ENCODE peak calls at places on chromosomes 3 and 15, in seven cellular contexts. G is IMR-90, U is neuronal stem cell, E is mesendoderm, Q is H1, T is trophoblast cell, R is mesenchymal stem cell. Z is an unnamed sample.

GRCh38 chr3:64188810-64189560 is 36.3 kb downstream of the PRICKLE2 start:
- DNase-seq in R (peak), U (no peak), T (peak), G (peak), E (peak), Q (no peak), Z (no peak)

GRCh38 chr3:125150525-125151436 is 61.8 kb downstream of the SLC12A8 start:
- DNase-seq in U (no peak), R (no peak), G (peak), E (peak), T (peak), Q (no peak), Z (peak)

GRCh38 chr3:124532071-124532470 is 198.2 kb upstream of the UMPS start:
- DNase-seq in T (no peak), G (peak), U (no peak), E (no peak), R (no peak), Q (no peak), Z (no peak)

GRCh38 chr15:79067969-79068368 is 22.6 kb downstream of the RASGRF1 start:
- DNase-seq in R (no peak), G (no peak), Q (no peak), T (no peak), U (no peak), E (no peak), Z (no peak)

GRCh38 chr3:129314757-129315385 is 36.2 kb downstream of the HMCES start:
- DNase-seq in Q (peak), E (peak), U (peak), T (peak), R (peak), G (peak), Z (peak)

GRCh38 chr3:183500349-183500748 is 55.2 kb downstream of the KLHL6 start:
- DNase-seq in E (no peak), G (no peak), T (no peak), R (no peak), U (no peak), Q (no peak), Z (no peak)

GRCh38 chr3:38497026-38497425 is 886 bp downstream of the EXOG start:
- DNase-seq in E (peak), Q (no peak), T (no peak), R (peak), U (no peak), G (peak), Z (no peak)

GRCh38 chr15:64651573-64652260 is 123.7 kb downstream of the RBPMS2 start:
- DNase-seq in E (peak), G (peak), Q (peak), U (no peak), R (peak), T (peak), Z (peak)

GRCh38 chr3:39965461-39965860 is 156.1 kb downstream of the MYRIP start:
- DNase-seq in U (no peak), Q (no peak), T (no peak), E (peak), G (no peak), R (no peak), Z (no peak)

GRCh38 chr15:83205725-83206324 is 1.8 kb downstream of the HDGFL3 start:
- DNase-seq in U (no peak), Q (no peak), G (peak), T (no peak), E (no peak), R (peak), Z (no peak)

GRCh38 chr3:45992820-45993219 is 2.8 kb downstream of the FYCO1 start:
- DNase-seq in U (no peak), Q (no peak), G (peak), T (no peak), E (peak), R (peak), Z (no peak)

GRCh38 chr15:72197460-72198409 is at the start of gene GRAMD2A:
- DNase-seq in Q (peak), E (peak), R (peak), G (no peak), U (no peak), T (peak), Z (peak)

GRCh38 chr3:38039899-38040261 is 872 bp downstream of the DLEC1 start:
- DNase-seq in R (peak), Q (no peak), U (no peak), E (peak), G (peak), T (peak), Z (peak)

GRCh38 chr3:99620077-99620476 is 18.3 kb upstream of the COL8A1 start:
- DNase-seq in U (no peak), T (peak), E (peak), Q (no peak), G (no peak), R (no peak), Z (no peak)

GRCh38 chr3:156483426-156483825 is 71.5 kb downstream of the SSR3 start:
- DNase-seq in E (no peak), Q (no peak), R (peak), G (peak), T (peak), U (no peak), Z (no peak)

GRCh38 chr15:98727115-98728040 is 79.0 kb downstream of the IGF1R start:
- DNase-seq in Q (peak), R (peak), E (peak), U (peak), G (peak), T (peak), Z (peak)

GRCh38 chr15:30930422-30930821 is 26.7 kb downstream of the FAN1 start:
- DNase-seq in R (no peak), G (no peak), E (no peak), T (no peak), U (no peak), Q (no peak), Z (no peak)

GRCh38 chr3:197540961-197541377 is 14.8 kb downstream of the BDH1 start:
- DNase-seq in T (peak), R (no peak), U (no peak), G (no peak), E (peak), Q (no peak), Z (peak)

GRCh38 chr3:141076821-141077571 is 25.8 kb downstream of the SPSB4 start:
- DNase-seq in U (no peak), G (peak), E (peak), Q (no peak), R (peak), T (peak), Z (peak)

GRCh38 chr3:141077631-141078030 is 26.5 kb downstream of the SPSB4 start:
- DNase-seq in R (no peak), T (no peak), U (no peak), E (no peak), G (no peak), Q (no peak), Z (no peak)

GRCh38 chr3:141080407-141080806 is 29.3 kb downstream of the SPSB4 start:
- DNase-seq in G (no peak), Q (no peak), E (no peak), U (no peak), T (no peak), R (no peak), Z (no peak)

GRCh38 chr3:141076026-141076797 is 25.1 kb downstream of the SPSB4 start:
- DNase-seq in U (peak), R (no peak), T (no peak), G (no peak), Q (no peak), E (no peak), Z (no peak)

DNA sequence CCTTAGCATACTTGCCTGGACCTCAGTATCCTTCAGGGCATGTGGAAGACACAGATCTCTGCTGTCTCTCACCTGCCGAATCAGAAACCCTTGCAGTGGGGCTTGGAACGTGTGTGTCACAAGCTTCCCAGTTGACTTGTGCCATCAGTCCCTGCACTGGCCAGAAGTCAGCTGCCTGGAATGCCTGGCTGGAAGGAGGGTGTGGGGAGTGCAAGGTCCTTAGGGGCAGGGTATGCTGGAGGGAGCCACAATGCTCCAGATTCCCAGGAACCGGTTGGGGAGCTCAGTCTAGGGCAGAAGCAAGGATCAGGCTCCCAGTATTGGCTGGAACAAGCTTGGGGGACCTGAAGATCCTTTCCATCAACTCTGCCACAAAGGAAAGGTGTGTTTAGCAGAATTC is 27.1 kb downstream of the SPSB4 start:
- DNase-seq in E (no peak), R (no peak), Q (no peak), G (no peak), U (no peak), T (no peak), Z (no peak)
- H3K18ac ChIP-seq in E (no peak), R (no peak), Q (peak), G (no peak), U (peak), T (no peak), Z (peak)

GRCh38 chr3:171977860-171978259 is 61.5 kb upstream of the FNDC3B start:
- DNase-seq in U (no peak), E (no peak), G (no peak), R (no peak), T (no peak), Q (no peak), Z (no peak)

GRCh38 chr3:171976526-171976925 is 62.9 kb upstream of the FNDC3B start:
- DNase-seq in U (no peak), G (peak), R (peak), T (no peak), E (no peak), Q (no peak), Z (no peak)

GRCh38 chr3:171978390-171978789 is 61.0 kb upstream of the FNDC3B start:
- DNase-seq in E (no peak), U (no peak), G (no peak), T (peak), R (no peak), Q (no peak), Z (no peak)

GRCh38 chr3:171979081-171979480 is 60.3 kb upstream of the FNDC3B start:
- DNase-seq in T (peak), G (no peak), U (no peak), R (no peak), Q (no peak), E (no peak), Z (no peak)

DNA sequence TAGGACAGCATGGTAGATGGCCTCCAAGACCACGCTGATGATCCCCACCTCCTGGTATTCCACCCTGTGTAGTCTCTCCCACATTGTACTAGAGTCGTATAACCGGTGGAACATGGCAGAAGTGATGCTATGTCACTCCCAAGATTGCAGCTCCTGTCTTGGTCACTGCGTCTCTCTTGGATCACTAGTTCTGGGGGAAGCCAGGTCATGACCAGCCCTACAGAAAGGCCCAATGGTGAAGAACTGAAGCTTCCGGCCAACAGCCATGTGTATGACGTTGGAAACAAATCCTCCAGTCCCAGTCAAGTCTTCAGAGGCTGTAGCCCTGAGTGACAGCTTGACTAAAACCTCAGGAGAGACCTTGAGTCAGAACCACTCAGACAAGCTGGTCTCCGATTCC is 62.0 kb upstream of the FNDC3B start:
- DNase-seq in U (no peak), Q (no peak), T (peak), R (no peak), E (no peak), G (no peak), Z (no peak)
- H3K18ac ChIP-seq in U (no peak), Q (no peak), T (no peak), R (peak), E (no peak), G (peak), Z (no peak)

DNA sequence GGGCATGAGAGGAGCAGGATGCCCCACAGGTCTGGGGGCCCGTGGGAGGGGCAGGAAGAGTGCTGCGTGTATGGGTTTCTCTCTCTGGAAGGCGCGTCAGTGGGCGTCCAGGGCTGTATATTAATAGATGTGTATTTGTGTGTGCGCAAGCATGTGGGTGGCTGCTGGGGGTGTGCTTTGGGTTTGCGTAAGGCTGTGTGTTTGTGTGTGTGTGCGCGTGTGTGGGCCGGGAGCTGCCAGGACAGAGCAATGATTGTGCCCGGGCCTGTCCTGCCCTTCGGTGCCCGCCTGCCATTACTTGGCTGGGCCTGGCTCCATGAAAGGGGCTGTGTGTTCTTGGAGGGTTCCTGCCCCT is 16.4 kb downstream of the CSPG4 start:
- DNase-seq in R (no peak), T (no peak), Q (no peak), U (no peak), G (no peak), E (no peak), Z (no peak)
- H3K18ac ChIP-seq in R (peak), T (no peak), Q (no peak), U (peak), G (no peak), E (no peak), Z (no peak)

GRCh38 chr15:51390932-51391432 is 49.5 kb downstream of the GLDN start:
- DNase-seq in G (no peak), U (peak), R (no peak), Q (no peak), T (no peak), E (peak), Z (peak)
- H3K18ac ChIP-seq in G (no peak), U (peak), R (no peak), Q (peak), T (no peak), E (peak), Z (no peak)